ENCODE peak calls at places on chromosomes 16 and 17, in five cellular contexts. C, H, A, F and J are unnamed samples.

GRCh38 chr16:54193656-54194007 is 93.0 kb downstream of the IRX3 start:
- DNase-seq in F (peak), H (no peak), A (peak), C (peak), J (peak)

GRCh38 chr17:61410555-61411089 is 11.0 kb downstream of the TBX2 start:
- DNase-seq in H (peak), C (peak), F (peak), A (peak), J (peak)

GRCh38 chr16:57475711-57476339 is 10.5 kb downstream of the DOK4 start:
- DNase-seq in A (no peak), C (peak), H (peak), F (no peak), J (no peak)

GRCh38 chr16:28041615-28042014 is 21.9 kb downstream of the GSG1L start:
- DNase-seq in C (no peak), A (no peak), H (no peak), F (no peak), J (no peak)

GRCh38 chr16:13376174-13376573 is 474.8 kb downstream of the SHISA9 start:
- DNase-seq in H (no peak), F (no peak), C (no peak), A (no peak), J (no peak)

GRCh38 chr17:44323359-44324091 is 1.1 kb downstream of the SLC25A39 start:
- DNase-seq in C (no peak), F (no peak), A (no peak), H (no peak), J (no peak)

GRCh38 chr17:491086-492014 is 138.7 kb upstream of the RPH3AL start:
- DNase-seq in C (peak), A (peak), F (peak), H (no peak), J (no peak)

GRCh38 chr16:25108054-25108453 is 3.5 kb upstream of the LCMT1 start:
- DNase-seq in H (peak), C (no peak), A (no peak), F (no peak), J (no peak)

GRCh38 chr16:67404740-67405226 is 11.5 kb upstream of the TPPP3 start:
- DNase-seq in C (no peak), A (no peak), H (no peak), F (no peak), J (no peak)

GRCh38 chr17:81329279-81329926 is 34.3 kb upstream of the SLC38A10 start:
- DNase-seq in C (peak), F (no peak), A (peak), H (no peak), J (no peak)

GRCh38 chr17:55456307-55457240 is 34.9 kb upstream of the MMD start:
- DNase-seq in F (no peak), H (no peak), C (peak), A (no peak), J (no peak)

GRCh38 chr16:30977502-30977901 is 7.5 kb upstream of the HSD3B7 start:
- DNase-seq in H (no peak), C (peak), A (no peak), F (no peak), J (no peak)

GRCh38 chr16:11079657-11080187 is 135.4 kb downstream of the CLEC16A start:
- DNase-seq in A (no peak), F (no peak), C (peak), H (no peak), J (no peak)

GRCh38 chr16:71883849-71884638 is at the start of gene ZNF821:
- DNase-seq in C (peak), H (peak), A (peak), F (peak), J (peak)

GRCh38 chr16:63938661-63939060 is 1183.2 kb downstream of the CDH11 start:
- DNase-seq in H (no peak), A (no peak), F (no peak), C (no peak), J (no peak)

DNA sequence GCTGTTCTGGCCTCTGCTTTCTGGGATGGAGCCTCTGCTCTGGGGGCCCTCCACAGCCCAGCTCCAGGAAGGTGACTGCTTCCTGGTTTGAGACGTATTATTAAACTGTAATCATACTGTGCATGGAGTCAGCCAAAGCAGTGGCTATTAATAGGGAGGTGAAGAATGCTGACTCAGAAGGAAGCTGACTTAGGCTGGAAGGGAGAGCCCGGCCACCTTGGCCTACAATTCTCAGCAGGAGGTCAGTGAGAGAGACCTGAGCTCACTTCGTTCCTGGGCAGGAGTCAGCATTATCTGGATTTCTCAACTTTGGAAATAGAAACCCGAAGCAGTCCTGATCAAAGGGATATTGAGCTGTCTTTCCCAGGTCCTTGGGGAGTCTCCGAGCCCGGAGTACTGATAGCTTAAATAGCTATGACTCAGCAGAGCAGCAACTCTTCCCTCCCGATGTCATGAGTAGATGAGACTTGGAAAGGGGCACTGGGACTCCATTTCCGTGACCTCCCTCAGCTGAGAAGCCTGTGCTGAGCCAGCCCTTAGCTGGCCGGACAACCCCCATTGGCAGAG is 91.8 kb downstream of the YPEL2 start:
- DNase-seq in C (peak), A (peak), H (no peak), F (no peak), J (no peak)
- H3K27ac ChIP-seq in C (peak), A (peak), H (no peak), F (no peak), J (no peak)

DNA sequence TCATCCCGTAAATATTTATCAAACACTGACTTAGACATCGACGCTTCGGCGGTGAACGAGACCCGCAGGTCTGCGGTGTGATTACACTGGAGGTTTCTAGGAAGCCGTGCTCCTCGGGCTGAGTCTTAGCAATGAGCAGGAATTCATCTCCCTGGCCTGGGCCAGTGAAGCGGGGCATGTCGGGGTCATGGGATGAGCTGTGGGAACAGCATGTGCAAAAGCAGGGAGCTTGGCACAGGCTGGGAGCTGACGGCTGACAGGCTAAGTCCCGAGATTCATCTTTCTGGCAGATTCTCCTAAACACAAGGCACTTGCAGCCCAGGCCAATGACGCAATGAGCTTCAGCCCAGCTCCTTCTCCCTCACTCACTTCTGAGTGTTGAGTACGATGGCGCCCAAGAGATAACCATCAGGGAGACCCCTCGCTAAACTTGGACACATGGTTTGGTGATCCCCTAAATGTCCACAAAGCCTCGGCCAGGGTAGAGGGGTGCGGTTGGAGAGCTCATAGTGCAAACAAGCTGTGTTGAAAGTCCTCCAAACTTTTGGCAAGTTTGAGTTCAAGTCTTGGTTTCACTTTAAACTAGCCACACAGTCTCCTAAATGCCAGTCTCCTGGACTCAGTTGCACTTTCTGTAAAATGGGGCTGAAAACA is 12.8 kb downstream of the CRISPLD2 start:
- DNase-seq in F (no peak), C (peak), H (no peak), A (peak), J (no peak)
- H3K27ac ChIP-seq in F (no peak), C (peak), H (no peak), A (peak), J (no peak)

DNA sequence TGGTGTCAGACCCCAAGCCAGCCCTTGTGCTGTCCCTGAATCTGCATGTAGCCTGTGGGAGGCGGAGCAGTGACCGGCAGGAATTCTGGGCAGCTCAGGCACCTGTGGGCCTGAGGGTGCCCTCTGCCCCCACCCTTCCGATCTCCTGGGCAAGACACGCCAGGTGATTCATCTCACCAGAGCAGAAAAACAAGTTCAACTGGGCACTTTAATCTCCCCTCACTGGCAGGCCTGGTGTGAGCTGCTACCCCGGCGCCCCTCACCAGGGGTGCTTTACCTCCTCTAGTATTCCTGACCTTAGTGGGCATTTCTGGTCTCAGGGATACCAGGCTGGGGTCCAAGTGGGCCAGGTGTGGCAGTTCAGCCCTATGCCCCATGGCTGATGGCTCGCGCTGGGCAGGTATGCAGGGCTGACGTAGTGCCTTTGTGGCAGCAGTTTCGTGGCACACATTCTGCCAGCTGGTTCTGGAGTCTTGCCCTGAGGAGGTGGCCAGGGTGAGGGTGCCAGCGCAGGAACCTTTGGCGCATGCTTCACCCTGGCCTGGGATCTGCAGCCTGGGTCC is 6.0 kb downstream of the ERBB2 start:
- DNase-seq in F (no peak), A (peak), H (no peak), C (no peak), J (no peak)
- H3K27ac ChIP-seq in F (no peak), A (peak), H (no peak), C (no peak), J (no peak)

GRCh38 chr17:67137860-67138259 is 93.5 kb downstream of the CACNG1 start:
- DNase-seq in H (no peak), F (no peak), C (no peak), A (no peak), J (no peak)
- H3K27ac ChIP-seq in H (no peak), F (no peak), C (no peak), A (no peak), J (no peak)

GRCh38 chr17:48545022-48545376 is at the start of gene HOXB2:
- DNase-seq in H (no peak), F (no peak), A (no peak), C (peak), J (no peak)
- H3K27ac ChIP-seq in H (peak), F (no peak), A (peak), C (peak), J (no peak)

GRCh38 chr17:17808706-17809432 is 27.9 kb downstream of the SREBF1 start:
- DNase-seq in F (no peak), A (no peak), C (peak), H (no peak), J (no peak)

GRCh38 chr17:17811381-17812210 is 25.2 kb downstream of the SREBF1 start:
- DNase-seq in A (no peak), H (no peak), F (no peak), C (no peak), J (no peak)

GRCh38 chr17:17807440-17807839 is 29.3 kb downstream of the SREBF1 start:
- DNase-seq in A (no peak), C (no peak), H (no peak), F (no peak), J (no peak)

GRCh38 chr17:17810374-17811248 is 26.2 kb downstream of the SREBF1 start:
- DNase-seq in A (no peak), H (no peak), C (peak), F (no peak), J (no peak)

GRCh38 chr17:17809527-17810373 is 27.0 kb downstream of the SREBF1 start:
- DNase-seq in H (no peak), C (peak), A (no peak), F (peak), J (peak)
- H3K27ac ChIP-seq in H (no peak), C (peak), A (peak), F (peak), J (peak)

GRCh38 chr16:84737192-84737591 is 37.4 kb downstream of the USP10 start:
- DNase-seq in F (no peak), H (no peak), C (no peak), A (no peak), J (no peak)

GRCh38 chr16:84739349-84740124 is 39.7 kb downstream of the USP10 start:
- DNase-seq in H (no peak), A (no peak), C (peak), F (no peak), J (no peak)

GRCh38 chr16:84735846-84736586 is 36.2 kb downstream of the USP10 start:
- DNase-seq in H (peak), F (no peak), C (no peak), A (peak), J (no peak)

GRCh38 chr16:84738255-84739038 is 38.6 kb downstream of the USP10 start:
- DNase-seq in C (peak), F (peak), A (peak), H (peak), J (peak)

DNA sequence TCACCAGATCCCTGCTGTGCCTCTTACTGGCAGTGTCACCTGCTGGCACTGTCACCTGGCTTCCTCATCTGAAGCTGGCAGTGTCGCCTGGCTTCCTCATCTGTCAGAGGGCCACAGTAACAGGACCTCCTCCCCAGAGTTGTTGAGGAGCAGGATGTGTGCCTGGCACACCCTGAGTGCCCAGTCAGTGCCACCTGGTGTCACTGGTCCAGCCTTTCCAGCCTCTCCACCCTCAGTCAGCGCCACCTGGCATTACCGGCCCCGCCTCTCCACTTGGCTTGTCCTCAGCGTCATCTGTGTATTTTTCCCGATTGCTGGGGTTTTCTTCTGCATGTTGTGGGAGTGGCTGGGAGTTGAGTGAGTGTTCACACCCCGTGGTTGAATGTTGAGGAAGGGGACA is 37.9 kb downstream of the USP10 start:
- DNase-seq in A (no peak), H (no peak), F (no peak), C (no peak), J (no peak)
- H3K27ac ChIP-seq in A (no peak), H (no peak), F (no peak), C (no peak), J (no peak)

GRCh38 chr17:8117367-8117979 is 841 bp downstream of the ALOXE3 start:
- DNase-seq in F (no peak), H (no peak), A (no peak), C (no peak), J (no peak)
- H3K27ac ChIP-seq in F (no peak), H (no peak), A (no peak), C (peak), J (peak)

DNA sequence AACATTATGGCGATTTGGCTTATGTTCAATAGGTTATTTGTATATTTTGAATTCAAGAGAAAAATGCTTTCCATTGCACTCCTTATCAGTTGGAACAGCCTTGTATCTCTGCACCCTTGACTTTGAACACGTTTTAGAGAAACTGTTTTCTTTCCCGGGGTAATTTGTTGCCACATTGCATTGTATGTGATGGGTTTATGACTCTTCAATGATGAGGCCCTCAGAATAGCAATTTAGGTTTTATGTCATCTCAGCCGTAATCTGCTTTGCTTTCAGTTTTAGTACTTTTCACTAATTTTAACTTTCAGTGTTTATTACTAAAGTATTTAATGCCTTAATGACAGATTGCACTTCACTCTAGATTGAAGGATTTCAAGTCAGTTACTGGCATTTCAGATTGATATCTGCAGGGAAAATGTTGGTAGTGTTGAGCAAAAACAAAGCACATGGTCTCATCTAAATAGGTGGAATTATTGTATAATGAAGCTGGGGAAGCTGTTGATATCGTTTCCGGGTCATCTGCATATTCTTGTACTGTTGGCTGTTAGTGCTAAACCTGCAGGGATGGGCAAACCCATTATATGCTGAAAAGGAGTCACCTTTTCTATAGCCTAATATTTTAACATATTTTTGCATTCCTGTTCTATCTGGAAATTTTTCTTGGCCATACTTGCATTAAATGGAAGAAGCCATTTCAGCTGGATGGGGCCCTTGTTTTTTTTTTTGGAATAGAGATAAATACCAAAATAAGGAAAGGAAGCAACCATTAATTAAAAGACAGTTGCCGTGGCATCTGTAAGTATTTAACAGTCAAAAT is 2.0 kb downstream of the LUC7L3 start:
- DNase-seq in A (no peak), F (no peak), H (no peak), C (peak), J (no peak)
- H3K27ac ChIP-seq in A (peak), F (no peak), H (no peak), C (peak), J (no peak)